ENCODE peak calls at places on chromosomes 11 and 22, in four cellular contexts. One of them, this sample, is unnamed. For H3K9me3, the result is how much of the 10 kb centered on the place peaks cover.

GRCh38 chr11:3894128-3894731 is 38.8 kb downstream of the STIM1 start:
- DNase-seq in ovary: no peak
- DNase-seq in uterus: no peak
- DNase-seq in body of pancreas: no peak
- DNase-seq in this sample: peak

GRCh38 chr11:65774525-65775306 is 6.1 kb downstream of the AP5B1 start:
- DNase-seq in ovary: no peak
- DNase-seq in uterus: no peak
- DNase-seq in body of pancreas: no peak
- DNase-seq in this sample: no peak

GRCh38 chr11:86212212-86212611 is 32.3 kb upstream of the EED start:
- DNase-seq in ovary: no peak
- DNase-seq in uterus: no peak
- DNase-seq in body of pancreas: no peak
- DNase-seq in this sample: no peak

GRCh38 chr22:19678949-19679348 is 35.4 kb upstream of the SEPTIN5 start:
- DNase-seq in ovary: no peak
- DNase-seq in uterus: no peak
- DNase-seq in body of pancreas: no peak
- DNase-seq in this sample: no peak

GRCh38 chr22:19498866-19499190 is 19.1 kb downstream of the CDC45 start:
- DNase-seq in ovary: no peak
- DNase-seq in uterus: no peak
- DNase-seq in body of pancreas: no peak
- DNase-seq in this sample: no peak

GRCh38 chr11:47348859-47349258 is 3.6 kb downstream of the MYBPC3 start:
- DNase-seq in ovary: no peak
- DNase-seq in uterus: no peak
- DNase-seq in body of pancreas: no peak
- DNase-seq in this sample: peak

GRCh38 chr22:29359469-29359868 is 28.9 kb downstream of the AP1B1 start:
- DNase-seq in ovary: peak
- DNase-seq in uterus: peak
- DNase-seq in body of pancreas: peak
- DNase-seq in this sample: peak

GRCh38 chr11:45041556-45041955 is 90.9 kb upstream of the TP53I11 start:
- DNase-seq in ovary: no peak
- DNase-seq in uterus: no peak
- DNase-seq in body of pancreas: no peak
- DNase-seq in this sample: no peak

GRCh38 chr22:32203181-32204105 is 1.4 kb downstream of the RFPL2 start:
- DNase-seq in ovary: no peak
- DNase-seq in uterus: no peak
- DNase-seq in body of pancreas: no peak
- DNase-seq in this sample: no peak

GRCh38 chr11:78901831-78902230 is 327.2 kb upstream of the NARS2 start:
- DNase-seq in ovary: no peak
- DNase-seq in uterus: no peak
- DNase-seq in body of pancreas: no peak
- DNase-seq in this sample: no peak

GRCh38 chr11:28114731-28115130 is 6.5 kb downstream of the METTL15 start:
- DNase-seq in ovary: no peak
- DNase-seq in uterus: no peak
- DNase-seq in body of pancreas: no peak
- DNase-seq in this sample: no peak

GRCh38 chr22:41290262-41291221 is 4.6 kb upstream of the RANGAP1 start:
- DNase-seq in ovary: no peak
- DNase-seq in uterus: no peak
- DNase-seq in body of pancreas: peak
- DNase-seq in this sample: no peak

GRCh38 chr11:2806351-2807058 is 79.1 kb downstream of the CDKN1C start:
- DNase-seq in ovary: peak
- DNase-seq in uterus: peak
- DNase-seq in body of pancreas: peak
- DNase-seq in this sample: peak

GRCh38 chr22:29435236-29435635 is 3.1 kb upstream of the RFPL1 start:
- DNase-seq in ovary: no peak
- DNase-seq in uterus: no peak
- DNase-seq in body of pancreas: no peak
- DNase-seq in this sample: no peak

GRCh38 chr22:19958083-19959042 is 16.7 kb upstream of the TXNRD2 start:
- DNase-seq in ovary: no peak
- DNase-seq in uterus: no peak
- DNase-seq in body of pancreas: peak
- DNase-seq in this sample: peak

GRCh38 chr11:66983275-66983924 is 8.3 kb downstream of the C11orf86 start:
- DNase-seq in ovary: no peak
- DNase-seq in uterus: no peak
- DNase-seq in body of pancreas: no peak
- DNase-seq in this sample: no peak

GRCh38 chr11:6350070-6350469 is 29.8 kb upstream of the CAVIN3 start:
- DNase-seq in ovary: no peak
- DNase-seq in uterus: no peak
- DNase-seq in body of pancreas: no peak
- DNase-seq in this sample: no peak

GRCh38 chr22:33018232-33018864 is 39.8 kb downstream of the SYN3 start:
- DNase-seq in ovary: peak
- DNase-seq in uterus: peak
- DNase-seq in body of pancreas: peak
- DNase-seq in this sample: peak

GRCh38 chr11:19935507-19935906 is 222.9 kb downstream of the NAV2 start:
- DNase-seq in ovary: no peak
- DNase-seq in uterus: no peak
- DNase-seq in body of pancreas: no peak
- DNase-seq in this sample: no peak

GRCh38 chr11:104668797-104669463 is 229.3 kb downstream of the CASP12 start:
- DNase-seq in ovary: no peak
- DNase-seq in uterus: no peak
- DNase-seq in body of pancreas: no peak
- DNase-seq in this sample: no peak

GRCh38 chr22:44399906-44400762 is 87.4 kb upstream of the SHISAL1 start:
- DNase-seq in ovary: no peak
- DNase-seq in uterus: peak
- DNase-seq in body of pancreas: peak
- DNase-seq in this sample: peak

GRCh38 chr11:19311306-19312030 is 70.7 kb upstream of the E2F8 start:
- DNase-seq in ovary: peak
- DNase-seq in uterus: peak
- DNase-seq in body of pancreas: peak
- DNase-seq in this sample: peak

GRCh38 chr22:24398409-24398808 is 29.0 kb upstream of the ADORA2A start:
- DNase-seq in ovary: no peak
- DNase-seq in uterus: no peak
- DNase-seq in body of pancreas: no peak
- DNase-seq in this sample: no peak
- H3K9me3 ChIP-seq in ovary: under half
- H3K9me3 ChIP-seq in uterus: under half
- H3K9me3 ChIP-seq in body of pancreas: under half
- H3K9me3 ChIP-seq in this sample: under half

GRCh38 chr22:50585238-50585637 is 2.6 kb upstream of the CHKB start:
- DNase-seq in ovary: no peak
- DNase-seq in uterus: no peak
- DNase-seq in body of pancreas: no peak
- DNase-seq in this sample: no peak

GRCh38 chr22:50582562-50583293 is at the start of gene CHKB:
- DNase-seq in ovary: peak
- DNase-seq in uterus: peak
- DNase-seq in body of pancreas: peak
- DNase-seq in this sample: peak

GRCh38 chr22:50583294-50583865 is 731 bp upstream of the CHKB start:
- DNase-seq in ovary: no peak
- DNase-seq in uterus: no peak
- DNase-seq in body of pancreas: no peak
- DNase-seq in this sample: no peak

GRCh38 chr22:50585781-50586180 is 3.1 kb upstream of the CHKB start:
- DNase-seq in ovary: no peak
- DNase-seq in uterus: no peak
- DNase-seq in body of pancreas: no peak
- DNase-seq in this sample: peak

DNA sequence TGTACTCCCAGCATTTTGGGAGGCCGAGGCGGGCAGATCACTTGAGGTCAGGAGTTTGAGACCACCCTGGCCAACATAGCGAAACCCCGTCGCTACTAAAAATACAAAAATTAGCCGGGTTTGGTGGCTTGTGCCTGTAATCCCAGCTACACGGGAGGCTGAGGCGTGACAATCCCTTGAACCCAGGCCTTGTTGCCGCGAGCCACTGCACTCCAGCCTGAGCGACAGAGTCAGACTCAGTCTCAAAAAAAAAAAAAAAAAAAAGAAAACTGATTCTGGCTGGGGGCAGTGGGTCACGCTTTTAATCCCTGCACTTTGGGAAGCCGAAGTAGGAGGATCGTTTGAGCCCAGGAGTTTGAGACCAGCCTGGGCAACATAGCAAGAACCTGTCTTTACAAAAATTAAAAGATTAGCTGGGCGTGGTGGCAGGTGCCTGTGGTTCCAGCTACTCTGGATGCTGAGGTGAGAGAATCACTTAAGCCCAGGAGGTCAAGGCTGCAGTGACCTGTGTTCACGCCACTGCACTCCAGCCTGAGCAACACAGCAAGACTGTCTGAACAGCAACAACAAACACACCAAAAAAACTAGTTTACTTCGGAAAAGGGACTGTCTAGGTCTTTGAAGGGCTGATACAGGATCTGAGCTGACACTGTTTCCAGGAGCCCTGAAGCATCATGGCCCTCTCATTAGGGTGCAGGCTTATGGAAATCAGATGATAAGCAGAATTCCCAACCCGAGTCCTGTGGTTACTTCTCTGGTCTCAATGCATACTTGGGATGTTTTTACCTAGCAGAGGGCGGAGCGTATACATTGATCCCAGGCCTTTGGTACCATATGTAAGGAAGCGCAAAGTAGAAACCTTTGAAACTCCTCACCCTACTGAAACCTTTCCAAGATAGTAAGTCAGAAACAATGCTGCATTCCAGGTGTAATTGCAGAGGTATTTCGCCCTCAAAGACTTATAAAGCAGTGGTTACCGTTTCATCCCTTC is 1.8 kb upstream of the CHKB start:
- DNase-seq in ovary: peak
- DNase-seq in uterus: no peak
- DNase-seq in body of pancreas: no peak
- DNase-seq in this sample: no peak
- H3K4me3 ChIP-seq in ovary: no peak
- H3K4me3 ChIP-seq in uterus: no peak
- H3K4me3 ChIP-seq in body of pancreas: no peak
- H3K4me3 ChIP-seq in this sample: peak

GRCh38 chr11:69135420-69136363 is 20.0 kb upstream of the SMIM38 start:
- DNase-seq in ovary: no peak
- DNase-seq in uterus: no peak
- DNase-seq in body of pancreas: peak
- DNase-seq in this sample: no peak
- H3K9me3 ChIP-seq in ovary: under half
- H3K9me3 ChIP-seq in uterus: under half
- H3K9me3 ChIP-seq in body of pancreas: under half
- H3K9me3 ChIP-seq in this sample: under half

DNA sequence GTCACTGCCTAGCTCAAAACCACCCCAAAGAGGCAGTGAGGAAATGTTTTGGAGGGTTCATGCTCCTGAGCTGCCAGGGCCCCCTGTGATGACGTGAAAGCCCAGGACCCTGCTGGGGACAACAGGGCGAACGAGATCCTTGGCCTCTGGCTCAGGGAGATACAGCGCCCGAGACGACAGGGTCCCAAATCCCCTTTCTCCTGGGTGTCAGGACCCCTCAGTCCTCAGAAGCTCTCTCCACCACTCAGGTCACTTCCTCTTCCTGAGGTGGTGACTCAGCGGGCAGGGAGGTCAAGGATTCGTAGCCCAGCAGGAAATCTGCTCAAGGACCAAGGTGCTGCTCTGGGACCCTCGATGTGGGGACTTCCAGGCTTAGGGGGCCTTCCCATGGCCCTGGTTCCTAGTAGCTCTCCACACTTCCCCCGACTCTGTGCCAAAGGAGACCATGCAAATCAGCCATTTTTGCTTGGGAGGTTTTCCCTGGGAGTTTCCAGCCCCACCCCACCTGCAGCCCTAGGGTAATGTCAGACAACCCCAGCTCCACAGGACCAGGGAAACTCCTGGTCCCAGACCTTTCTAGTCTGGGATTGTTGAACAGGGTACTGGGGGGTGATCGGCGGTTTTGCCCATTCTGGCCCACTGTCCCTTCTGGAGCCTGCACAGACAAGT is 12.8 kb downstream of the BCL9L start:
- DNase-seq in ovary: peak
- DNase-seq in uterus: peak
- DNase-seq in body of pancreas: peak
- DNase-seq in this sample: no peak
- H3K4me3 ChIP-seq in ovary: no peak
- H3K4me3 ChIP-seq in uterus: peak
- H3K4me3 ChIP-seq in body of pancreas: no peak
- H3K4me3 ChIP-seq in this sample: no peak

GRCh38 chr11:98566978-98567377 is 453.8 kb upstream of the CNTN5 start:
- DNase-seq in ovary: no peak
- DNase-seq in uterus: no peak
- DNase-seq in body of pancreas: no peak
- DNase-seq in this sample: no peak

GRCh38 chr11:98565311-98565710 is 455.4 kb upstream of the CNTN5 start:
- DNase-seq in ovary: no peak
- DNase-seq in uterus: no peak
- DNase-seq in body of pancreas: no peak
- DNase-seq in this sample: no peak

GRCh38 chr11:98564233-98564632 is 456.5 kb upstream of the CNTN5 start:
- DNase-seq in ovary: no peak
- DNase-seq in uterus: no peak
- DNase-seq in body of pancreas: no peak
- DNase-seq in this sample: no peak

GRCh38 chr11:98561877-98562395 is 458.8 kb upstream of the CNTN5 start:
- DNase-seq in ovary: no peak
- DNase-seq in uterus: no peak
- DNase-seq in body of pancreas: no peak
- DNase-seq in this sample: no peak

GRCh38 chr11:98564881-98565280 is 455.9 kb upstream of the CNTN5 start:
- DNase-seq in ovary: no peak
- DNase-seq in uterus: no peak
- DNase-seq in body of pancreas: no peak
- DNase-seq in this sample: no peak
- H3K9me3 ChIP-seq in ovary: under half
- H3K9me3 ChIP-seq in uterus: under half
- H3K9me3 ChIP-seq in body of pancreas: under half
- H3K9me3 ChIP-seq in this sample: under half

GRCh38 chr11:111336582-111337256 is 38.4 kb downstream of the POU2AF3 start:
- DNase-seq in ovary: no peak
- DNase-seq in uterus: no peak
- DNase-seq in body of pancreas: no peak
- DNase-seq in this sample: no peak
- H3K4me3 ChIP-seq in ovary: no peak
- H3K4me3 ChIP-seq in uterus: no peak
- H3K4me3 ChIP-seq in body of pancreas: no peak
- H3K4me3 ChIP-seq in this sample: no peak

GRCh38 chr22:16801571-16801970 is 23.6 kb downstream of the XKR3 start:
- DNase-seq in ovary: no peak
- DNase-seq in uterus: no peak
- DNase-seq in body of pancreas: no peak
- DNase-seq in this sample: no peak
- H3K9me3 ChIP-seq in ovary: under half
- H3K9me3 ChIP-seq in uterus: under half
- H3K9me3 ChIP-seq in body of pancreas: under half
- H3K9me3 ChIP-seq in this sample: under half

GRCh38 chr11:62999156-62999555 is 14.4 kb upstream of the SLC22A6 start:
- DNase-seq in ovary: no peak
- DNase-seq in uterus: no peak
- DNase-seq in body of pancreas: no peak
- DNase-seq in this sample: no peak
- H3K4me3 ChIP-seq in ovary: no peak
- H3K4me3 ChIP-seq in uterus: no peak
- H3K4me3 ChIP-seq in body of pancreas: no peak
- H3K4me3 ChIP-seq in this sample: no peak